ENCODE peak calls at places on chromosome X, in nine cellular contexts. W is stimulated activated CD4-positive, alpha-beta T cell treated with anti-CD3 and anti-CD28 coated beads, Interleukin-12 subunit alpha, Interleukin-12 subunit beta, amount 100 ng/mL, for 4 hours; D is activated B cell treated with CpG ODN at 0.5 μM for 24 hours; Q is HTR-8/SVneo; E is NCI-H1092 treated with DMSO at 0.1 percent for 48 hours; N is NCI-H1694; B is germinal center; M is retina; C is DND-41. Z is an unnamed sample.

GRCh38 chrX:1453390-1453783 is 678 bp upstream of the ASMTL start:
- DNase-seq in Q (no peak), W (no peak), D (no peak), E (no peak), M (peak; percentile 72), C (no peak), N (no peak), B (no peak), Z (no peak)

GRCh38 chrX:13000311-13000811 is 25.5 kb downstream of the TMSB4X start:
- DNase-seq in M (no peak), C (peak; percentile 67), N (no peak), Q (no peak), W (no peak), D (no peak), B (no peak), E (no peak), Z (no peak)

GRCh38 chrX:1462596-1463251 is 10.0 kb upstream of the ASMTL start:
- DNase-seq in N (no peak), B (no peak), W (peak; percentile 52), E (no peak), M (no peak), C (peak; percentile 2), Q (peak; percentile 33), D (peak; percentile 13), Z (peak; percentile 62)

GRCh38 chrX:74293343-74293946 is 10.5 kb upstream of the ZCCHC13 start:
- DNase-seq in E (peak; percentile 80), Q (peak; percentile 92), N (peak; percentile 50), B (peak; percentile 66), D (peak; percentile 27), M (peak; percentile 62), W (peak; percentile 63), C (peak; percentile 73), Z (peak; percentile 86)

GRCh38 chrX:54891573-54891972 is 29.1 kb upstream of the TRO start:
- DNase-seq in C (peak; percentile 28), B (peak; percentile 1), W (peak; percentile 3), N (peak; percentile 4), D (no peak), E (peak; percentile 32), M (no peak), Q (no peak), Z (no peak)

GRCh38 chrX:12580548-12580947 is 210.7 kb upstream of the PRPS2 start:
- DNase-seq in D (no peak), E (no peak), M (no peak), C (no peak), W (no peak), B (no peak), N (no peak), Q (no peak), Z (no peak)

GRCh38 chrX:66000628-66001275 is 39.1 kb downstream of the VSIG4 start:
- DNase-seq in Q (no peak), B (no peak), W (no peak), M (no peak), C (no peak), N (no peak), E (no peak), D (no peak), Z (no peak)

GRCh38 chrX:45743081-45743533 is 542.4 kb upstream of the DIPK2B start:
- DNase-seq in W (peak; percentile 21), E (no peak), M (no peak), D (no peak), B (no peak), Q (peak; percentile 11), N (no peak), C (no peak), Z (no peak)

GRCh38 chrX:13366698-13367097 is 46.8 kb upstream of the ATXN3L start:
- DNase-seq in E (no peak), M (no peak), N (no peak), B (no peak), D (no peak), W (no peak), C (no peak), Q (no peak), Z (no peak)

GRCh38 chrX:102498732-102499131 is 17.8 kb downstream of the TMSB15A start:
- DNase-seq in E (no peak), N (no peak), B (no peak), W (no peak), C (no peak), M (no peak), D (no peak), Q (no peak), Z (no peak)

GRCh38 chrX:47047989-47048388 is 30.3 kb upstream of the RGN start:
- DNase-seq in E (no peak), D (no peak), Q (peak; percentile 1), M (no peak), B (no peak), C (no peak), N (no peak), W (no peak), Z (no peak)

GRCh38 chrX:30065226-30065625 is 150.1 kb upstream of the MAGEB2 start:
- DNase-seq in M (no peak), B (no peak), E (no peak), N (no peak), Q (peak; percentile 48), D (no peak), C (no peak), W (no peak), Z (no peak)

GRCh38 chrX:45668686-45669443 is 468.2 kb upstream of the DIPK2B start:
- DNase-seq in M (no peak), D (no peak), B (no peak), N (no peak), C (no peak), E (no peak), Q (peak; percentile 7), W (no peak), Z (no peak)

GRCh38 chrX:135081695-135082094 is 29.8 kb upstream of the RTL8A start:
- DNase-seq in Q (no peak), M (no peak), C (no peak), N (no peak), W (no peak), E (no peak), D (no peak), B (no peak), Z (no peak)

GRCh38 chrX:53440631-53441517 is 6.7 kb upstream of the HSD17B10 start:
- DNase-seq in M (peak; percentile 38), B (no peak), N (peak; percentile 49), C (no peak), E (peak; percentile 69), W (no peak), D (no peak), Q (no peak), Z (peak; percentile 83)

GRCh38 chrX:44344687-44345086 is 1.2 kb upstream of the EFHC2 start:
- DNase-seq in M (no peak), E (no peak), Q (no peak), B (no peak), C (peak; percentile 12), D (no peak), W (no peak), N (no peak), Z (no peak)

GRCh38 chrX:154123241-154124219 is 20.5 kb upstream of the OPN1LW start:
- DNase-seq in W (no peak), E (no peak), D (no peak), C (no peak), B (no peak), N (no peak), Q (no peak), M (no peak), Z (no peak)

GRCh38 chrX:141903400-141904155 is at the start of gene MAGEC1:
- DNase-seq in M (no peak), W (no peak), Q (no peak), B (no peak), C (no peak), E (peak; percentile 75), D (no peak), N (no peak), Z (no peak)

GRCh38 chrX:107714196-107714811 is 61.3 kb downstream of the TSC22D3 start:
- DNase-seq in E (no peak), W (no peak), D (peak; percentile 20), Q (no peak), M (no peak), B (no peak), C (no peak), N (no peak), Z (no peak)

Z was measured in coronary artery.